ENCODE peak calls at places on chromosomes 1 and 21, in eight cellular contexts. F is EL; Y is NCI-H1048; V is hypothalamus; H is stimulated activated CD8-positive, alpha-beta memory T cell treated with anti-CD3 and anti-CD28 coated beads, Interleukin-4, amount 100 ng/mL, for 4 hours; Q is T-helper 2 cell; S is myocyte; J is endothelial cell. Z is an unnamed sample.

GRCh38 chr1:248622491-248623106 is 12.3 kb downstream of the OR2T11 start:
- DNase-seq in H (no peak), F (peak), Y (no peak), Q (no peak), V (no peak), S (peak), J (no peak), Z (peak)

GRCh38 chr1:203086992-203087763 is 1.4 kb upstream of the MYOG start:
- DNase-seq in Y (no peak), F (no peak), V (no peak), Q (no peak), H (no peak), S (peak), J (no peak), Z (no peak)

GRCh38 chr1:119329521-119329920 is 39.1 kb upstream of the HAO2 start:
- DNase-seq in S (peak), J (no peak), Y (no peak), Q (no peak), F (no peak), V (no peak), H (no peak), Z (no peak)

GRCh38 chr21:22575165-22575584 is 1577.0 kb downstream of the NCAM2 start:
- DNase-seq in Q (no peak), V (no peak), F (no peak), J (peak), S (no peak), Y (no peak), H (no peak), Z (no peak)

GRCh38 chr1:41454406-41454805 is 30.1 kb downstream of the EDN2 start:
- DNase-seq in Q (no peak), F (no peak), Y (no peak), H (no peak), V (peak), J (no peak), S (peak), Z (no peak)

GRCh38 chr1:15046487-15047165 is 106.9 kb upstream of the TMEM51 start:
- DNase-seq in Q (no peak), F (peak), J (peak), V (peak), S (peak), H (peak), Y (peak), Z (peak)

GRCh38 chr1:43987159-43988022 is 4.0 kb upstream of the CCDC24 start:
- DNase-seq in S (no peak), J (no peak), H (no peak), Y (no peak), V (no peak), Q (no peak), F (peak), Z (no peak)

GRCh38 chr1:115469703-115470476 is 131.8 kb upstream of the NGF start:
- DNase-seq in H (no peak), V (peak), J (peak), F (peak), S (peak), Q (no peak), Y (peak), Z (peak)

GRCh38 chr1:177864530-177865305 is 105.1 kb downstream of the SEC16B start:
- DNase-seq in V (no peak), H (no peak), F (no peak), S (peak), J (no peak), Q (no peak), Y (no peak), Z (peak)

GRCh38 chr21:34840693-34841092 is 171.9 kb downstream of the CLIC6 start:
- DNase-seq in Y (no peak), Q (no peak), J (no peak), V (no peak), S (no peak), H (no peak), F (no peak), Z (no peak)

GRCh38 chr1:247639381-247639981 is 34.1 kb downstream of the OR2G3 start:
- DNase-seq in V (peak), J (no peak), Q (no peak), F (no peak), Y (no peak), S (no peak), H (no peak), Z (peak)

GRCh38 chr1:215113776-215114153 is 31.2 kb downstream of the KCNK2 start:
- DNase-seq in H (no peak), V (no peak), J (no peak), S (no peak), Y (no peak), Q (no peak), F (no peak), Z (no peak)

GRCh38 chr1:94119796-94120590 is 955 bp downstream of the ABCA4 start:
- DNase-seq in Y (no peak), H (no peak), S (no peak), F (no peak), V (no peak), J (no peak), Q (no peak), Z (no peak)

GRCh38 chr1:158371188-158371953 is 17.7 kb downstream of the CD1E start:
- DNase-seq in H (no peak), S (no peak), F (no peak), Q (no peak), Y (no peak), V (no peak), J (no peak), Z (no peak)

GRCh38 chr1:209051598-209051997 is 531.9 kb upstream of the CAMK1G start:
- DNase-seq in Q (no peak), J (no peak), V (no peak), H (no peak), Y (no peak), F (no peak), S (no peak), Z (no peak)

GRCh38 chr1:183783896-183784637 is 20.9 kb upstream of the RGL1 start:
- DNase-seq in J (no peak), Q (no peak), Y (no peak), H (no peak), V (peak), S (peak), F (peak), Z (peak)

GRCh38 chr1:25809929-25810328 is 9.8 kb upstream of the MTFR1L start:
- DNase-seq in F (no peak), Q (no peak), V (no peak), Y (no peak), S (no peak), J (no peak), H (no peak), Z (no peak)

GRCh38 chr21:32741336-32741735 is 13.5 kb upstream of the SYNJ1 start:
- DNase-seq in Y (no peak), Q (no peak), S (no peak), J (no peak), F (no peak), V (no peak), H (no peak), Z (no peak)

GRCh38 chr1:114453361-114453784 is 57.6 kb downstream of the TRIM33 start:
- DNase-seq in Y (no peak), V (no peak), J (no peak), S (peak), Q (no peak), F (no peak), H (no peak), Z (no peak)

GRCh38 chr1:25875154-25875855 is at the start of gene PAQR7:
- DNase-seq in Q (peak), F (peak), V (peak), J (peak), Y (peak), S (peak), H (peak), Z (peak)

GRCh38 chr1:76477131-76477530 is 390.1 kb upstream of the ST6GALNAC5 start:
- DNase-seq in Y (no peak), Q (no peak), H (no peak), J (no peak), V (no peak), F (peak), S (no peak), Z (no peak)

GRCh38 chr1:212478467-212479025 is 45.8 kb downstream of the NENF start:
- DNase-seq in S (no peak), Q (no peak), Y (no peak), H (no peak), V (no peak), J (no peak), F (no peak), Z (no peak)

GRCh38 chr1:39776400-39776713 is 5.2 kb upstream of the OXCT2 start:
- DNase-seq in V (no peak), Q (no peak), H (no peak), J (no peak), S (peak), F (no peak), Y (no peak), Z (no peak)

GRCh38 chr1:228765543-228765942 is 30.3 kb downstream of the RHOU start:
- DNase-seq in F (no peak), Y (no peak), H (no peak), S (no peak), V (no peak), J (no peak), Q (peak), Z (no peak)